ENCODE peak calls at places on chromosomes 3 and 15, in seven cellular contexts. L, K, X, Z, G, J and A are unnamed samples.

GRCh38 chr3:69934398-69934797 is 65.1 kb upstream of the SAMMSON start:
- DNase-seq in G (no peak), L (no peak), Z (no peak), J (no peak), X (no peak), K (no peak), A (no peak)

GRCh38 chr3:66620185-66620803 is 119.5 kb upstream of the LRIG1 start:
- DNase-seq in Z (no peak), J (peak; percentile 19), L (no peak), G (no peak), X (no peak), K (no peak), A (no peak)

GRCh38 chr3:141020139-141020940 is 30.8 kb upstream of the SPSB4 start:
- DNase-seq in K (no peak), L (no peak), X (no peak), G (peak; percentile 48), J (no peak), Z (no peak), A (no peak)

GRCh38 chr3:195247863-195248189 is 23.1 kb downstream of the XXYLT1 start:
- DNase-seq in X (no peak), J (no peak), L (no peak), Z (no peak), K (peak; percentile 22), G (no peak), A (no peak)

GRCh38 chr3:170330366-170330765 is 27.1 kb upstream of the SKIL start:
- DNase-seq in L (peak; percentile 28), X (no peak), K (no peak), G (peak; percentile 63), J (no peak), Z (peak; percentile 20), A (peak; percentile 69)

GRCh38 chr3:56086355-56086754 is 381.9 kb downstream of the ERC2 start:
- DNase-seq in X (no peak), J (no peak), L (no peak), Z (no peak), G (peak; percentile 47), K (no peak), A (no peak)

GRCh38 chr3:119492810-119493209 is 5.5 kb upstream of the TIMMDC1 start:
- DNase-seq in G (no peak), X (no peak), L (no peak), K (no peak), J (no peak), Z (no peak), A (no peak)

GRCh38 chr3:94512876-94513275 is 450.0 kb downstream of the NSUN3 start:
- DNase-seq in G (no peak), X (no peak), L (no peak), Z (no peak), J (no peak), K (no peak), A (no peak)

GRCh38 chr15:66899555-66900350 is 165.6 kb upstream of the SMAD3 start:
- DNase-seq in X (no peak), J (no peak), Z (no peak), G (peak; percentile 31), K (no peak), L (no peak), A (no peak)

GRCh38 chr15:68345481-68345880 is 67.9 kb downstream of the FEM1B start:
- DNase-seq in Z (no peak), J (no peak), L (no peak), X (no peak), G (no peak), K (no peak), A (no peak)

GRCh38 chr15:69573815-69574472 is 121.3 kb downstream of the RPLP1 start:
- DNase-seq in X (no peak), K (no peak), Z (no peak), G (peak; percentile 79), L (no peak), J (no peak), A (peak; percentile 40)

GRCh38 chr15:66747866-66748265 is 45.8 kb downstream of the SMAD6 start:
- DNase-seq in Z (no peak), X (no peak), G (peak; percentile 36), L (no peak), J (no peak), K (no peak), A (no peak)

GRCh38 chr3:159764211-159765024 is 224.2 kb upstream of the IL12A start:
- DNase-seq in G (peak; percentile 77), J (no peak), Z (peak; percentile 68), X (no peak), L (no peak), K (no peak), A (peak; percentile 80)

GRCh38 chr15:77014137-77015081 is 19.5 kb downstream of the PSTPIP1 start:
- DNase-seq in J (no peak), K (no peak), G (no peak), L (no peak), Z (no peak), X (no peak), A (no peak)

GRCh38 chr3:4656059-4656458 is 162.9 kb downstream of the ITPR1 start:
- DNase-seq in K (peak; percentile 2), Z (peak; percentile 62), G (peak; percentile 72), L (peak; percentile 56), X (no peak), J (peak; percentile 91), A (peak; percentile 83)

GRCh38 chr3:136428167-136428566 is 178.0 kb downstream of the PCCB start:
- DNase-seq in J (no peak), L (no peak), G (peak; percentile 4), K (no peak), X (no peak), Z (no peak), A (peak; percentile 19)

GRCh38 chr3:3081659-3082546 is 28.3 kb downstream of the IL5RA start:
- DNase-seq in K (peak; percentile 30), X (peak; percentile 43), G (no peak), J (no peak), L (no peak), Z (no peak), A (no peak)

GRCh38 chr3:5036858-5037257 is 57.6 kb downstream of the BHLHE40 start:
- DNase-seq in G (no peak), J (no peak), Z (no peak), K (no peak), X (no peak), L (no peak), A (no peak)

GRCh38 chr15:75127186-75127585 is 74.5 kb upstream of the C15orf39 start:
- DNase-seq in J (no peak), L (no peak), G (no peak), K (no peak), X (no peak), Z (no peak), A (no peak)

GRCh38 chr3:42700366-42701288 is 2.0 kb downstream of the HHATL start:
- DNase-seq in X (no peak), Z (no peak), K (no peak), J (no peak), G (no peak), L (no peak), A (no peak)

GRCh38 chr3:106518516-106518915 is 649.7 kb upstream of the CBLB start:
- DNase-seq in J (no peak), L (no peak), K (no peak), G (peak; percentile 74), X (no peak), Z (no peak), A (no peak)

GRCh38 chr3:184262166-184262926 is 993 bp upstream of the CAMK2N2 start:
- DNase-seq in K (no peak), J (peak; percentile 47), G (no peak), Z (no peak), X (no peak), L (no peak), A (peak; percentile 54)

GRCh38 chr3:136343873-136344281 is 93.7 kb downstream of the PCCB start:
- DNase-seq in J (no peak), L (no peak), K (no peak), Z (peak; percentile 31), X (no peak), G (peak; percentile 99), A (peak; percentile 90)

GRCh38 chr15:75233504-75234190 is 24.5 kb upstream of the GOLGA6C start:
- DNase-seq in J (no peak), Z (no peak), K (no peak), L (no peak), G (no peak), X (no peak), A (no peak)

GRCh38 chr3:9747267-9747666 is 2.5 kb upstream of the OGG1 start:
- DNase-seq in X (no peak), K (no peak), L (no peak), J (no peak), Z (no peak), G (no peak), A (no peak)
- H3K4me2 ChIP-seq in X (no peak overlapping the region), K (no peak overlapping the region), L (no peak overlapping the region), J (no peak overlapping the region), Z (no peak overlapping the region), G (no peak overlapping the region), A (no peak overlapping the region)

GRCh38 chr3:157920804-157921203 is 185.4 kb downstream of the SHOX2 start:
- DNase-seq in G (no peak), X (no peak), L (no peak), Z (no peak), K (no peak), J (no peak), A (no peak)
- H3K4me2 ChIP-seq in G (no peak overlapping the region), X (no peak overlapping the region), L (no peak overlapping the region), Z (no peak overlapping the region), K (no peak overlapping the region), J (no peak overlapping the region), A (no peak overlapping the region)

GRCh38 chr15:83920115-83920514 is 266.2 kb downstream of the ADAMTSL3 start:
- DNase-seq in L (no peak), G (no peak), K (no peak), X (no peak), J (no peak), Z (no peak), A (no peak)

GRCh38 chr15:83919319-83919830 is 265.5 kb downstream of the ADAMTSL3 start:
- DNase-seq in G (no peak), J (no peak), X (peak; percentile 71), K (no peak), Z (no peak), L (no peak), A (no peak)

GRCh38 chr15:83917432-83917831 is 263.5 kb downstream of the ADAMTSL3 start:
- DNase-seq in X (no peak), K (no peak), G (no peak), L (no peak), J (no peak), Z (no peak), A (no peak)

GRCh38 chr15:83914906-83915305 is 261.0 kb downstream of the ADAMTSL3 start:
- DNase-seq in J (no peak), Z (no peak), X (no peak), K (no peak), G (no peak), L (no peak), A (no peak)

GRCh38 chr15:83918011-83918410 is 264.1 kb downstream of the ADAMTSL3 start:
- DNase-seq in L (no peak), J (no peak), G (no peak), X (no peak), Z (no peak), K (no peak), A (no peak)
- H3K4me2 ChIP-seq in L (no peak overlapping the region), J (peak overlapping the region; percentile 39), G (no peak overlapping the region), X (no peak overlapping the region), Z (no peak overlapping the region), K (no peak overlapping the region), A (no peak overlapping the region)

GRCh38 chr3:177842302-177842701 is 645.0 kb upstream of the TBL1XR1 start:
- DNase-seq in Z (no peak), X (no peak), G (no peak), L (no peak), K (no peak), J (no peak), A (no peak)

GRCh38 chr3:177838951-177839350 is 641.7 kb upstream of the TBL1XR1 start:
- DNase-seq in G (no peak), X (no peak), K (no peak), Z (no peak), L (no peak), J (no peak), A (no peak)

GRCh38 chr3:177842743-177843734 is 645.8 kb upstream of the TBL1XR1 start:
- DNase-seq in X (no peak), L (no peak), Z (no peak), G (no peak), J (no peak), K (no peak), A (no peak)
- H3K4me2 ChIP-seq in X (no peak overlapping the region), L (no peak overlapping the region), Z (no peak overlapping the region), G (no peak overlapping the region), J (no peak overlapping the region), K (no peak overlapping the region), A (no peak overlapping the region)